ENCODE peak calls at places on chromosome 10, in six cellular contexts. F, A, B, O, D and Z are unnamed samples.

GRCh38 chr10:108132303-108132702 is 967.8 kb upstream of the SORCS1 start:
- DNase-seq in D (no peak), O (no peak), B (no peak), A (no peak), F (no peak), Z (no peak)

GRCh38 chr10:122091722-122092121 is 102.8 kb downstream of the TACC2 start:
- DNase-seq in B (no peak), A (no peak), O (no peak), F (no peak), D (no peak), Z (no peak)

GRCh38 chr10:121698902-121699301 is 100.7 kb upstream of the FGFR2 start:
- DNase-seq in A (no peak), D (no peak), B (no peak), O (no peak), F (no peak), Z (no peak)

GRCh38 chr10:131243076-131243475 is 68.4 kb downstream of the TCERG1L start:
- DNase-seq in D (no peak), A (no peak), B (no peak), O (no peak), F (no peak), Z (no peak)

GRCh38 chr10:59372543-59372942 is 10.2 kb upstream of the FAM13C start:
- DNase-seq in O (no peak), D (no peak), A (no peak), F (no peak), B (no peak), Z (no peak)

GRCh38 chr10:52755297-52756062 is 17.1 kb downstream of the MBL2 start:
- DNase-seq in B (no peak), A (no peak), O (no peak), D (no peak), F (peak; percentile 89), Z (no peak)

GRCh38 chr10:14468726-14469125 is 138.0 kb upstream of the FRMD4A start:
- DNase-seq in F (no peak), B (no peak), A (no peak), D (no peak), O (no peak), Z (no peak)

GRCh38 chr10:29876008-29876555 is 183.3 kb downstream of the JCAD start:
- DNase-seq in O (no peak), B (no peak), F (no peak), D (no peak), A (no peak), Z (no peak)

GRCh38 chr10:71216751-71217265 is 4.4 kb downstream of the UNC5B start:
- DNase-seq in A (no peak), F (no peak), O (no peak), B (no peak), D (no peak), Z (no peak)

GRCh38 chr10:95428702-95429101 is 132.5 kb downstream of the SORBS1 start:
- DNase-seq in D (no peak), F (no peak), O (no peak), B (no peak), A (no peak), Z (no peak)

GRCh38 chr10:52212062-52212461 is 102.0 kb upstream of the DKK1 start:
- DNase-seq in F (peak; percentile 27), A (no peak), B (no peak), O (no peak), D (no peak), Z (no peak)

GRCh38 chr10:86060386-86061280 is 306.0 kb downstream of the GRID1 start:
- DNase-seq in O (no peak), A (no peak), F (no peak), D (no peak), B (no peak), Z (no peak)

GRCh38 chr10:117254338-117254737 is 13.4 kb downstream of the SLC18A2 start:
- DNase-seq in B (no peak), F (no peak), A (no peak), O (no peak), D (no peak), Z (no peak)

GRCh38 chr10:69446650-69447151 is 4.6 kb upstream of the TSPAN15 start:
- DNase-seq in D (no peak), B (peak; percentile 63), F (peak; percentile 81), O (no peak), A (no peak), Z (no peak)

DNA sequence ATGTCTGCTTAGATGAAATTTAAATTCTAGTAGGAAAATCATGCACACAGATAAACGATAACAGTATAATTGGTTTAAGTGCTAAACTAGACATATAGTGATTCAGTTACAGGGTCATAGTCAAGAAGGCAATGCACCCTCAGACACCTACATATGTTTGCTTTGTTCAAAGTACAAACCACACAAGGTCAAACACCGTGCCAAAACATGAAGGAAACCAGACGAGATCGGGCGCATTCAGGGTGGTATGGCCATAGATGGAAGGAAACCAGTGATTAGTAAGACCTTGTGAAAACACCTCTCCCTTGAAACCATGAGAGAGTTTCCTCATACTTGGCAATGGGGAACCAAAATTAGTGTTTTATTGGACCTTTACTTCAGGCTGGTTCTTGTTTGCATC is 906.9 kb downstream of the PCDH15 start:
- DNase-seq in A (no peak), O (no peak), D (no peak), B (no peak), F (peak; percentile 30), Z (no peak)
- TF ChIP-seq ATF3 in A (no peak), O (no peak), D (no peak), B (no peak), F (no peak), Z (no peak)

GRCh38 chr10:44628921-44629320 is 244.0 kb upstream of the CXCL12 start:
- DNase-seq in O (no peak), B (no peak), F (no peak), D (no peak), A (no peak), Z (no peak)
- TF ChIP-seq ATF3 in O (no peak), B (no peak), F (no peak), D (no peak), A (no peak), Z (no peak)

DNA sequence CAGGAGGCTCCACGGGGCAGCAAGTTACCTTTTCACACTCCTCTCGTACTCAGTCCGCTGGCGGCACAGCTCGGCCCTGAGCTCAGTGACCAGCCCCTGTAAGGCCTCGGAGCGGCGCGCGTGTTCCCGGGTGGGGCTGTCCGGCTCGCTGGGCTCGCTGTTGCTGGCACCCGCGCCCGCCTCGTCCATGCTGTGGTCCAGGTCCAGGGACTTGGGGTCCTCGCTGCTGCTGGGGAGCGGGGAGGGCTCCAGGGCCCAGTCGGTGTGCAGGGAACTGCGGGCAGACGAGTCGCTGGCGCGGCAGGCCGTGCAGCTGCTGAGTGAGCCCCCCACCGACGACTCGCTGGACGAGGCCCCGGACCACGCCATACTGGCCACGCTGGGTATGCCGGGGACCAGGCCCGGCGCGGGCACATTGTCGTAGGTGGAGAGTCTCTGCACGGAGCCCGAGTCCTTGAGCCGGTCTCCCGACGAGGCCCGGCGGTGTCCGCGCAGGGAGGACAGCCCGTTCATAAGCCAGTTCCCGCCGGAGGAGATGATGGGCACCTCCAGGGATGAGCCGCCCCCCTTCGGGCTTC is 143.8 kb downstream of the MAPK8 start:
- DNase-seq in O (no peak), A (no peak), F (no peak), B (no peak), D (no peak), Z (no peak)
- TF ChIP-seq ATF3 in O (no peak), A (no peak), F (no peak), B (no peak), D (no peak), Z (no peak)

GRCh38 chr10:132834891-132835847 is 49.2 kb upstream of the NKX6-2 start:
- DNase-seq in D (no peak), B (no peak), F (no peak), O (no peak), A (no peak), Z (no peak)
- TF ChIP-seq ATF3 in D (no peak), B (no peak), F (no peak), O (no peak), A (no peak), Z (no peak)

DNA sequence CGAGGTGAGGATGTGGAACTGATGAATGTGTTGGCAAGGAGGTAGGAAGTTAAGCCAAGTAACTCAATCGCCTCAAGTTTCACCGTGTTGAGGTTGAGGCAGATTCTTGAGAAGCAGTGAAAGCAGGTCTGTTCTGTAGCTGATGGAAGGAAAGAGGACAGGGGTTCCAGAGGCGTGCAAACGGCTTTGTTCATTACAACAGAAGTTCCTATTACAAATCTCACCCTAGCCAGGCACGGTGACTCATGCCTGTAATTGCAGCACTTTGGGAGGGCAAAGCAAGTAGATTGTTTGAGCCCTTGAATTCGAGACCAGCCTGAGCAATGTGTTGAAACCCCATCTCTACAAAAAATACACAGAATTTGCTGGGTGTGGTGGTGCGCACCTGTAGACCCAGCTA is 36.9 kb upstream of the PTF1A start:
- DNase-seq in O (no peak), D (no peak), A (no peak), B (no peak), F (no peak), Z (no peak)
- TF ChIP-seq ATF3 in O (no peak), D (no peak), A (no peak), B (no peak), F (no peak), Z (no peak)